ENCODE peak calls at places on chromosomes 2 and 18, in seven cellular contexts. J, Q, W, G, U, F and T are unnamed samples.

GRCh38 chr2:141195087-141195486 is 935.7 kb downstream of the LRP1B start:
- DNase-seq in J (no peak), Q (no peak), W (no peak), G (no peak), U (no peak), F (no peak), T (no peak)

GRCh38 chr2:72149556-72150156 is 2.0 kb upstream of the CYP26B1 start:
- DNase-seq in J (peak; percentile 20), Q (no peak), W (no peak), G (no peak), U (peak; percentile 39), F (no peak), T (peak; percentile 49)

GRCh38 chr2:203804070-203804469 is 63.5 kb upstream of the CTLA4 start:
- DNase-seq in J (no peak), Q (no peak), W (no peak), G (no peak), U (no peak), F (no peak), T (peak; percentile 99)

GRCh38 chr18:39453356-39453755 is 1887.8 kb upstream of the CELF4 start:
- DNase-seq in J (no peak), Q (no peak), W (no peak), G (no peak), U (no peak), F (no peak), T (peak; percentile 14)

GRCh38 chr2:43170733-43171101 is 55.7 kb downstream of the ZFP36L2 start:
- DNase-seq in J (no peak), Q (no peak), W (no peak), G (no peak), U (no peak), F (no peak), T (no peak)

GRCh38 chr18:56191334-56191733 is 447.1 kb downstream of the TXNL1 start:
- DNase-seq in J (no peak), Q (no peak), W (no peak), G (no peak), U (no peak), F (no peak), T (no peak)

GRCh38 chr2:41963661-41964525 is 83.9 kb upstream of the PKDCC start:
- DNase-seq in J (no peak), Q (no peak), W (peak; percentile 41), G (no peak), U (peak; percentile 63), F (peak; percentile 90), T (peak; percentile 32)

GRCh38 chr18:78528437-78529228 is 451.0 kb upstream of the SALL3 start:
- DNase-seq in J (no peak), Q (no peak), W (no peak), G (no peak), U (no peak), F (no peak), T (no peak)

GRCh38 chr2:36464006-36464721 is 108.6 kb downstream of the CRIM1 start:
- DNase-seq in J (no peak), Q (no peak), W (no peak), G (no peak), U (no peak), F (no peak), T (no peak)

GRCh38 chr2:179751184-179751809 is 110.1 kb downstream of the ZNF385B start:
- DNase-seq in J (peak; percentile 10), Q (peak; percentile 18), W (peak; percentile 50), G (peak; percentile 31), U (peak; percentile 42), F (peak; percentile 15), T (peak; percentile 57)

GRCh38 chr2:238423561-238424312 is 3.0 kb upstream of the ASB1 start:
- DNase-seq in J (no peak), Q (no peak), W (peak; percentile 39), G (no peak), U (no peak), F (no peak), T (peak; percentile 78)

GRCh38 chr2:45014016-45014702 is 4.9 kb upstream of the SIX2 start:
- DNase-seq in J (peak; percentile 53), Q (no peak), W (no peak), G (no peak), U (peak; percentile 85), F (peak; percentile 71), T (peak; percentile 82)

GRCh38 chr2:1283856-1284255 is 129.4 kb upstream of the TPO start:
- DNase-seq in J (no peak), Q (no peak), W (no peak), G (no peak), U (no peak), F (no peak), T (no peak)

GRCh38 chr2:41853427-41854191 is 194.2 kb upstream of the PKDCC start:
- DNase-seq in J (peak; percentile 47), Q (peak; percentile 35), W (peak; percentile 82), G (peak; percentile 25), U (peak; percentile 93), F (peak; percentile 80), T (peak; percentile 80)

GRCh38 chr2:79622508-79622907 is 109.7 kb downstream of the CTNNA2 start:
- DNase-seq in J (no peak), Q (no peak), W (no peak), G (no peak), U (no peak), F (no peak), T (peak; percentile 2)

GRCh38 chr2:192566863-192567262 is 372.1 kb upstream of the TMEFF2 start:
- DNase-seq in J (no peak), Q (no peak), W (no peak), G (no peak), U (no peak), F (no peak), T (no peak)

GRCh38 chr2:218244204-218244603 is 16.6 kb upstream of the GPBAR1 start:
- DNase-seq in J (no peak), Q (no peak), W (no peak), G (no peak), U (no peak), F (no peak), T (no peak)

GRCh38 chr2:2291500-2292260 is 39.4 kb downstream of the MYT1L start:
- DNase-seq in J (no peak), Q (no peak), W (peak; percentile 27), G (no peak), U (peak; percentile 83), F (peak; percentile 55), T (peak; percentile 14)

GRCh38 chr2:3606370-3607124 is 11.6 kb downstream of the COLEC11 start:
- DNase-seq in J (no peak), Q (no peak), W (no peak), G (no peak), U (no peak), F (no peak), T (no peak)

GRCh38 chr2:236057375-236057774 is 110.8 kb downstream of the GBX2 start:
- DNase-seq in J (no peak), Q (no peak), W (no peak), G (no peak), U (no peak), F (no peak), T (no peak)

GRCh38 chr2:17479875-17480274 is 38.4 kb downstream of the RAD51AP2 start:
- DNase-seq in J (no peak), Q (no peak), W (peak; percentile 30), G (no peak), U (no peak), F (peak; percentile 60), T (peak; percentile 59)

GRCh38 chr2:69693472-69694450 is 48.2 kb upstream of the ANXA4 start:
- DNase-seq in J (no peak), Q (no peak), W (peak; percentile 32), G (peak; percentile 75), U (no peak), F (no peak), T (no peak)

GRCh38 chr2:223465793-223466192 is 136.4 kb downstream of the SCG2 start:
- DNase-seq in J (peak; percentile 80), Q (no peak), W (peak; percentile 92), G (no peak), U (no peak), F (peak; percentile 51), T (peak; percentile 96)

DNA sequence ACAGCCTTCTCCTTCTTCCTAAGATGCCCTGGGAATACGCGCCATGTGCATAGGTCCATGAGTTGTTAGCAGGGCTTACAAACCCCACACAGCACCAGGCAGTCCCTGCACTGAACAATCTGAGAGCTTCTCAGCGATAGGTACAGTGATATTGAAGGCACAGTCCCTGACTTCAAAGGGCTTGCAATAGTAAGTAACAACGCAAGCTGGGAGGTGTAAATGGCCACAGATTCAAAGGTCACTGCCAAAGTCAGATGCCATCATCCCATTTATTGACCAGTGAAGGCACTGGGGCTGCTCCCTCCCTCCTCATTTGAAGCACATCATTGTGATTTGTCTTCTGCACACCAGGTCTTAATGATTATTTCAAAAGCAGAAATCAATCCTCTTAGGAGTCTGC is 541 bp upstream of the SCYGR3 start:
- DNase-seq in J (no peak), Q (no peak), W (no peak), G (no peak), U (no peak), F (no peak), T (no peak)
- H3K9me2 ChIP-seq in J (no peaks in the 10 kb centered on the region), Q (no peaks in the 10 kb centered on the region), W (peaks cover 2% of the 10 kb centered on the region), G (no peaks in the 10 kb centered on the region), U (no peaks in the 10 kb centered on the region), F (no peaks in the 10 kb centered on the region), T (no peaks in the 10 kb centered on the region)

GRCh38 chr2:117952237-117952636 is 61.6 kb downstream of the CCDC93 start:
- DNase-seq in J (no peak), Q (no peak), W (no peak), G (no peak), U (no peak), F (no peak), T (no peak)
- H3K9me2 ChIP-seq in J (no peaks in the 10 kb centered on the region), Q (no peaks in the 10 kb centered on the region), W (no peaks in the 10 kb centered on the region), G (no peaks in the 10 kb centered on the region), U (no peaks in the 10 kb centered on the region), F (no peaks in the 10 kb centered on the region), T (no peaks in the 10 kb centered on the region)

DNA sequence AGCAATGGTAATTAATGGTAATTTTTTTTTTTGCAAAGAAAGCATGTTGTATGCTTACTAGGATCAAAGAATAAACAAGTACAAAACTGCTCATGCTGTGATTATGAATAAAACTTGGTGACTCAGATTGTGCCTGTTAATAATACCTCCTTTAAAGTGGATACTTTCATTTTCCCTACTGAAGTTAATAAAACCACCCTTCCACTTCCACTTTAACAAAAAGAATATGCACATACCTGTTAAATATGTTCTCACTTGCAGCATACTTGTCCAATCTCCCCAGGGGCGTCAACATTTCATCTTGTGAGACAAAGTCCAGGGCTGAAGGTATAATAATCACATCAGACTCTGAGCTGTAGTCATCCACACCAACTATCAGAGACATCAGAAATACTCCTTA is 19.6 kb downstream of the PPP4R1 start:
- DNase-seq in J (no peak), Q (no peak), W (peak; percentile 43), G (no peak), U (no peak), F (peak; percentile 45), T (peak; percentile 57)
- H3K9me2 ChIP-seq in J (no peaks in the 10 kb centered on the region), Q (no peaks in the 10 kb centered on the region), W (no peaks in the 10 kb centered on the region), G (no peaks in the 10 kb centered on the region), U (no peaks in the 10 kb centered on the region), F (no peaks in the 10 kb centered on the region), T (no peaks in the 10 kb centered on the region)

GRCh38 chr2:158502984-158503383 is 46.2 kb downstream of the PKP4 start:
- DNase-seq in J (no peak), Q (no peak), W (peak; percentile 42), G (no peak), U (no peak), F (no peak), T (peak; percentile 77)

GRCh38 chr2:158507679-158508078 is 50.9 kb downstream of the PKP4 start:
- DNase-seq in J (no peak), Q (no peak), W (no peak), G (no peak), U (no peak), F (no peak), T (no peak)

GRCh38 chr2:158507141-158507540 is 50.4 kb downstream of the PKP4 start:
- DNase-seq in J (no peak), Q (no peak), W (no peak), G (no peak), U (no peak), F (no peak), T (no peak)

GRCh38 chr2:158504088-158504487 is 47.3 kb downstream of the PKP4 start:
- DNase-seq in J (no peak), Q (no peak), W (no peak), G (no peak), U (no peak), F (no peak), T (no peak)

GRCh38 chr2:158505448-158505934 is 48.7 kb downstream of the PKP4 start:
- DNase-seq in J (no peak), Q (no peak), W (no peak), G (no peak), U (no peak), F (no peak), T (no peak)
- H3K9me2 ChIP-seq in J (no peaks in the 10 kb centered on the region), Q (no peaks in the 10 kb centered on the region), W (no peaks in the 10 kb centered on the region), G (no peaks in the 10 kb centered on the region), U (no peaks in the 10 kb centered on the region), F (no peaks in the 10 kb centered on the region), T (no peaks in the 10 kb centered on the region)